ENCODE peak calls at places on chromosomes 1 and 21, in four cellular contexts. B, D, T and J are unnamed samples.

GRCh38 chr1:1116701-1117468 is 996 bp upstream of the C1orf159 start:
- DNase-seq in T (peak), B (no peak), D (no peak), J (no peak)

GRCh38 chr21:46323227-46323709 is 402 bp downstream of the C21orf58 start:
- DNase-seq in B (peak), D (peak), T (no peak), J (no peak)

GRCh38 chr1:212951058-212951923 is 950 bp downstream of the VASH2 start:
- DNase-seq in B (no peak), D (no peak), T (no peak), J (peak)

GRCh38 chr21:34511787-34512451 is at the start of gene KCNE1:
- DNase-seq in B (no peak), T (no peak), D (peak), J (no peak)

GRCh38 chr1:207794861-207795260 is 43.0 kb downstream of the CD46 start:
- DNase-seq in B (no peak), T (no peak), D (no peak), J (no peak)

GRCh38 chr1:219771039-219771438 is 157.3 kb downstream of the SLC30A10 start:
- DNase-seq in T (no peak), D (no peak), B (no peak), J (no peak)

GRCh38 chr1:169091480-169091941 is 15.0 kb upstream of the ATP1B1 start:
- DNase-seq in B (no peak), T (no peak), D (no peak), J (no peak)

GRCh38 chr1:145997156-145998023 is 1.0 kb upstream of the TXNIP start:
- DNase-seq in D (no peak), B (no peak), T (no peak), J (no peak)

GRCh38 chr1:208276757-208277435 is 32.7 kb upstream of the PLXNA2 start:
- DNase-seq in D (no peak), B (no peak), T (no peak), J (no peak)

GRCh38 chr1:115706774-115707425 is 61.6 kb downstream of the CASQ2 start:
- DNase-seq in B (no peak), D (no peak), T (no peak), J (no peak)

GRCh38 chr1:21933397-21934248 is 3.5 kb downstream of the HSPG2 start:
- DNase-seq in D (peak), T (peak), B (peak), J (no peak)

GRCh38 chr1:173191011-173191410 is 16.1 kb downstream of the TNFSF4 start:
- DNase-seq in B (no peak), D (no peak), T (no peak), J (no peak)

GRCh38 chr1:21673277-21673780 is 4.2 kb upstream of the RAP1GAP start:
- DNase-seq in T (peak), D (peak), B (no peak), J (no peak)

GRCh38 chr1:243495442-243496172 is 239.8 kb downstream of the SDCCAG8 start:
- DNase-seq in D (no peak), T (no peak), B (no peak), J (no peak)

GRCh38 chr1:93616221-93616995 is 65.2 kb downstream of the BCAR3 start:
- DNase-seq in T (peak), B (no peak), D (peak), J (no peak)

GRCh38 chr1:192573499-192573898 is 2.1 kb upstream of the RGS1 start:
- DNase-seq in D (no peak), B (no peak), T (no peak), J (no peak)

GRCh38 chr1:201456499-201457309 is 12.3 kb downstream of the PHLDA3 start:
- DNase-seq in D (peak), B (no peak), T (peak), J (no peak)

GRCh38 chr21:32094792-32095191 is 184.1 kb downstream of the MIS18A start:
- DNase-seq in B (no peak), D (no peak), T (no peak), J (no peak)

GRCh38 chr1:109191377-109191776 is 22.3 kb upstream of the SARS1 start:
- DNase-seq in D (no peak), T (no peak), B (peak), J (no peak)

GRCh38 chr21:44394733-44395132 is 41.3 kb downstream of the TRPM2 start:
- DNase-seq in D (no peak), B (no peak), T (no peak), J (no peak)

GRCh38 chr1:183272390-183272801 is 86.3 kb downstream of the LAMC2 start:
- DNase-seq in B (no peak), D (no peak), T (no peak), J (no peak)

GRCh38 chr1:16175610-16176553 is 20.0 kb upstream of the EPHA2 start:
- DNase-seq in D (peak), B (no peak), T (peak), J (peak)

GRCh38 chr1:201531551-201532425 is 7.1 kb upstream of the NAV1 start:
- DNase-seq in B (no peak), D (no peak), T (no peak), J (peak)

GRCh38 chr1:115322631-115323030 is 15.4 kb downstream of the NGF start:
- DNase-seq in D (no peak), B (no peak), T (no peak), J (no peak)

GRCh38 chr1:156584813-156585212 is 5.3 kb downstream of the TTC24 start:
- DNase-seq in B (peak), D (no peak), T (no peak), J (peak)

GRCh38 chr21:18764720-18765119 is 361.1 kb upstream of the TMPRSS15 start:
- DNase-seq in B (no peak), T (no peak), D (no peak), J (no peak)

GRCh38 chr1:232627645-232628334 is 2.1 kb downstream of the SIPA1L2 start:
- DNase-seq in T (peak), B (no peak), D (no peak), J (no peak)

GRCh38 chr1:202161151-202162048 is 998 bp upstream of the PTPN7 start:
- DNase-seq in D (no peak), T (no peak), B (no peak), J (no peak)

GRCh38 chr1:150069923-150070322 is 2.3 kb downstream of the VPS45 start:
- DNase-seq in B (no peak), D (no peak), T (no peak), J (no peak)
- TF ChIP-seq CTCF in B (no peak), D (no peak), T (no peak), J (no peak)

GRCh38 chr1:11535761-11536572 is 57.0 kb downstream of the DISP3 start:
- DNase-seq in T (no peak), D (no peak), B (no peak), J (no peak)
- TF ChIP-seq CTCF in T (no peak), D (no peak), B (no peak), J (no peak)

GRCh38 chr1:33624261-33624990 is 152.0 kb downstream of the ZSCAN20 start:
- DNase-seq in T (no peak), D (peak), B (no peak), J (no peak)

GRCh38 chr1:33626801-33627200 is 154.4 kb downstream of the ZSCAN20 start:
- DNase-seq in T (no peak), B (no peak), D (no peak), J (no peak)

GRCh38 chr1:33623811-33624210 is 151.4 kb downstream of the ZSCAN20 start:
- DNase-seq in B (no peak), T (no peak), D (no peak), J (no peak)

DNA sequence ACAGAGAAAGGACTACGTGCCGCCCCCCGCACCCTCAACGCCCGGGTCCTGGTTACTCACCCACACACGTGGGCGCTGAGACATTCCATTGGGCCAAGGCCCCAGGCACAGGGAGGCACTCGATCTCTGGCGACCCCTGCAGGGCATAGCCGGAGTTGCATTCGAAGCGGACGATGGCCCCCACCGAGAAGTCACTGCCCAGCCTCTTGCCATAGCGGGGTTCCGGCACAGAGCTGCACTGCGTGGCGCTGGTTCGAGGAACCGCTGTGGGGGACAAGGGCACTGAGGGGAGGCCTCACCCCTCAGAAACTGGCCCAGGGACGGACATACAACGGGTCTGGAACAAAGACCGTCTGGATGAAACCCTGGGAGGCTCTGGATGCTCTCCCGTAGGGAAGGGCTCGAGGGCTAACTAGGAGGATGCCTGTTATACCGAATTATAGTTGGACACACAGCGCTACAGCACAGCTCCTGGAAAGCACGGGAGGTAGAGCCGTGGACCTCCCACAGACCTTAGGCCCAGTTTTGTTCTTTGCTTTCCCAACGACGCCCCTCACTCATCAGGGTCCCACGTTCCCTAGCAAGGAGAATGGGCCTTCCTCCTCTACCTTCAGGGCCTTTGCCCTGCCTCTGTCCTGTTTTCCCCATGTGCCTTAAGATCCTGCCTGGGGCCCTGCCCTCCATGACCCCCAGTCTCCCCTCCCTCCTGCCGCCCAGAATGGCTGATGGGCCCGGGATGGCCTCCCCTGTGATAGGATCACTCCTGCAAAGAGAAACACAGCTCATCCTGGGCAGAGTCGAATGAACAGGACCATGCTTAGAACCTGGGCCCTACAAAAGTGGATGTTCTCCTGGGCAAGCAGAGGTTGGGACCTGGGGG is 152.8 kb downstream of the ZSCAN20 start:
- DNase-seq in B (peak), D (peak), T (no peak), J (no peak)
- TF ChIP-seq CTCF in B (peak), D (no peak), T (no peak), J (peak)

GRCh38 chr1:28535180-28535579 is 17.7 kb upstream of the TRNAU1AP start:
- DNase-seq in T (no peak), B (no peak), D (no peak), J (no peak)

GRCh38 chr1:28526886-28527285 is 21.0 kb downstream of the RCC1 start:
- DNase-seq in T (no peak), D (no peak), B (no peak), J (no peak)

DNA sequence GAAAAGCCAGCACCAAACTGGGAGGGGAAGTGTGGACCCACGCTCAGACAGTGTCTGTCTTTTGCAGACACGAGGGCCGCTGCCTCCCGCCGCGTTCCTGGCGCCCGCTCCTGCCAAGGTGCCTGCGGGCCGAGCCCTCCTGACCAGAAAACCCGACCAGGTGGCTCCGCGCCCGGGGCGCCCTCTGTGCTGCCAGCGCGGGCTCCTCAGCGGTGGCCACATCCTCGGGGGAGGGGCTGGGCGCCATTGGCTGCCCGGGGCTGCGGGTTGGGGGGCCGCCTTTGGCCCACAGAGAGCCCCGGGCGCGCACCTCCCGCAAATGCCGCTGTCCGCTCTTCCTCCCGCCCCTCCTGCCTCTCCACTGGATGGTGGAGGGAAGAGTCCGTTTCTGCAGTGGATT is 22.4 kb upstream of the TRNAU1AP start:
- DNase-seq in D (no peak), T (no peak), B (no peak), J (no peak)
- TF ChIP-seq CTCF in D (no peak), T (no peak), B (no peak), J (no peak)